ENCODE peak calls at places on chromosomes 13 and 19, in five cellular contexts. One of them, this sample, is unnamed.

GRCh38 chr19:42596391-42597071 is 1.8 kb upstream of the CEACAM8 start:
- DNase-seq in hepatic stellate cell: peak; percentile 34
- DNase-seq in stimulated activated CD8-positive, alpha-beta memory T cell treated with anti-CD3 and anti-CD28 coated beads, Interleukin-2, amount 100 ng/mL, for 48 hours: peak; percentile 4
- DNase-seq in germinal center: peak; percentile 46
- DNase-seq in stimulated activated CD4-positive, alpha-beta T cell treated with anti-CD3 and anti-CD28 coated beads, Interleukin-1b, Interleukin-23, amount 100 ng/mL, for 1 hour: no peak
- DNase-seq in this sample: peak; percentile 73

GRCh38 chr19:52590728-52591127 is 20.6 kb downstream of the ZNF701 start:
- DNase-seq in hepatic stellate cell: no peak
- DNase-seq in stimulated activated CD4-positive, alpha-beta T cell treated with anti-CD3 and anti-CD28 coated beads, Interleukin-1b, Interleukin-23, amount 100 ng/mL, for 1 hour: no peak
- DNase-seq in germinal center: no peak
- DNase-seq in stimulated activated CD8-positive, alpha-beta memory T cell treated with anti-CD3 and anti-CD28 coated beads, Interleukin-2, amount 100 ng/mL, for 48 hours: no peak
- DNase-seq in this sample: no peak

GRCh38 chr13:99484405-99484981 is 16.8 kb upstream of the TM9SF2 start:
- DNase-seq in germinal center: no peak
- DNase-seq in hepatic stellate cell: no peak
- DNase-seq in stimulated activated CD4-positive, alpha-beta T cell treated with anti-CD3 and anti-CD28 coated beads, Interleukin-1b, Interleukin-23, amount 100 ng/mL, for 1 hour: no peak
- DNase-seq in stimulated activated CD8-positive, alpha-beta memory T cell treated with anti-CD3 and anti-CD28 coated beads, Interleukin-2, amount 100 ng/mL, for 48 hours: no peak
- DNase-seq in this sample: no peak

GRCh38 chr19:38736036-38736412 is 8.2 kb downstream of the CAPN12 start:
- DNase-seq in germinal center: peak; percentile 57
- DNase-seq in stimulated activated CD8-positive, alpha-beta memory T cell treated with anti-CD3 and anti-CD28 coated beads, Interleukin-2, amount 100 ng/mL, for 48 hours: peak; percentile 52
- DNase-seq in hepatic stellate cell: no peak
- DNase-seq in stimulated activated CD4-positive, alpha-beta T cell treated with anti-CD3 and anti-CD28 coated beads, Interleukin-1b, Interleukin-23, amount 100 ng/mL, for 1 hour: no peak
- DNase-seq in this sample: peak; percentile 40

GRCh38 chr19:45130888-45131615 is 29.7 kb downstream of the NKPD1 start:
- DNase-seq in germinal center: no peak
- DNase-seq in stimulated activated CD8-positive, alpha-beta memory T cell treated with anti-CD3 and anti-CD28 coated beads, Interleukin-2, amount 100 ng/mL, for 48 hours: no peak
- DNase-seq in hepatic stellate cell: no peak
- DNase-seq in stimulated activated CD4-positive, alpha-beta T cell treated with anti-CD3 and anti-CD28 coated beads, Interleukin-1b, Interleukin-23, amount 100 ng/mL, for 1 hour: no peak
- DNase-seq in this sample: no peak

GRCh38 chr13:20492641-20493040 is 33.0 kb downstream of the CRYL1 start:
- DNase-seq in stimulated activated CD8-positive, alpha-beta memory T cell treated with anti-CD3 and anti-CD28 coated beads, Interleukin-2, amount 100 ng/mL, for 48 hours: peak; percentile 49
- DNase-seq in stimulated activated CD4-positive, alpha-beta T cell treated with anti-CD3 and anti-CD28 coated beads, Interleukin-1b, Interleukin-23, amount 100 ng/mL, for 1 hour: no peak
- DNase-seq in germinal center: no peak
- DNase-seq in hepatic stellate cell: no peak
- DNase-seq in this sample: no peak

GRCh38 chr13:94703271-94703670 is 9.1 kb downstream of the SOX21 start:
- DNase-seq in germinal center: no peak
- DNase-seq in stimulated activated CD4-positive, alpha-beta T cell treated with anti-CD3 and anti-CD28 coated beads, Interleukin-1b, Interleukin-23, amount 100 ng/mL, for 1 hour: no peak
- DNase-seq in stimulated activated CD8-positive, alpha-beta memory T cell treated with anti-CD3 and anti-CD28 coated beads, Interleukin-2, amount 100 ng/mL, for 48 hours: no peak
- DNase-seq in hepatic stellate cell: no peak
- DNase-seq in this sample: no peak

GRCh38 chr13:48161530-48162179 is 66.8 kb upstream of the MED4 start:
- DNase-seq in stimulated activated CD4-positive, alpha-beta T cell treated with anti-CD3 and anti-CD28 coated beads, Interleukin-1b, Interleukin-23, amount 100 ng/mL, for 1 hour: no peak
- DNase-seq in stimulated activated CD8-positive, alpha-beta memory T cell treated with anti-CD3 and anti-CD28 coated beads, Interleukin-2, amount 100 ng/mL, for 48 hours: no peak
- DNase-seq in germinal center: no peak
- DNase-seq in hepatic stellate cell: no peak
- DNase-seq in this sample: no peak

GRCh38 chr13:43698743-43699142 is 88.0 kb downstream of the ENOX1 start:
- DNase-seq in hepatic stellate cell: peak; percentile 5
- DNase-seq in stimulated activated CD8-positive, alpha-beta memory T cell treated with anti-CD3 and anti-CD28 coated beads, Interleukin-2, amount 100 ng/mL, for 48 hours: no peak
- DNase-seq in stimulated activated CD4-positive, alpha-beta T cell treated with anti-CD3 and anti-CD28 coated beads, Interleukin-1b, Interleukin-23, amount 100 ng/mL, for 1 hour: no peak
- DNase-seq in germinal center: no peak
- DNase-seq in this sample: no peak

GRCh38 chr13:110942248-110942981 is 27.5 kb upstream of the ANKRD10 start:
- DNase-seq in germinal center: no peak
- DNase-seq in stimulated activated CD4-positive, alpha-beta T cell treated with anti-CD3 and anti-CD28 coated beads, Interleukin-1b, Interleukin-23, amount 100 ng/mL, for 1 hour: no peak
- DNase-seq in stimulated activated CD8-positive, alpha-beta memory T cell treated with anti-CD3 and anti-CD28 coated beads, Interleukin-2, amount 100 ng/mL, for 48 hours: no peak
- DNase-seq in hepatic stellate cell: no peak
- DNase-seq in this sample: no peak

GRCh38 chr13:25833761-25834160 is 218.1 kb downstream of the SHISA2 start:
- DNase-seq in germinal center: no peak
- DNase-seq in hepatic stellate cell: no peak
- DNase-seq in stimulated activated CD8-positive, alpha-beta memory T cell treated with anti-CD3 and anti-CD28 coated beads, Interleukin-2, amount 100 ng/mL, for 48 hours: no peak
- DNase-seq in stimulated activated CD4-positive, alpha-beta T cell treated with anti-CD3 and anti-CD28 coated beads, Interleukin-1b, Interleukin-23, amount 100 ng/mL, for 1 hour: no peak
- DNase-seq in this sample: no peak

GRCh38 chr13:106651442-106651841 is 83.5 kb upstream of the ARGLU1 start:
- DNase-seq in germinal center: no peak
- DNase-seq in hepatic stellate cell: no peak
- DNase-seq in stimulated activated CD4-positive, alpha-beta T cell treated with anti-CD3 and anti-CD28 coated beads, Interleukin-1b, Interleukin-23, amount 100 ng/mL, for 1 hour: no peak
- DNase-seq in stimulated activated CD8-positive, alpha-beta memory T cell treated with anti-CD3 and anti-CD28 coated beads, Interleukin-2, amount 100 ng/mL, for 48 hours: no peak
- DNase-seq in this sample: no peak

GRCh38 chr13:101875717-101876393 is 423.4 kb downstream of the ITGBL1 start:
- DNase-seq in hepatic stellate cell: peak; percentile 0
- DNase-seq in stimulated activated CD8-positive, alpha-beta memory T cell treated with anti-CD3 and anti-CD28 coated beads, Interleukin-2, amount 100 ng/mL, for 48 hours: no peak
- DNase-seq in germinal center: no peak
- DNase-seq in stimulated activated CD4-positive, alpha-beta T cell treated with anti-CD3 and anti-CD28 coated beads, Interleukin-1b, Interleukin-23, amount 100 ng/mL, for 1 hour: no peak
- DNase-seq in this sample: no peak

GRCh38 chr13:21067794-21068193 is 6.4 kb upstream of the LATS2 start:
- DNase-seq in hepatic stellate cell: no peak
- DNase-seq in stimulated activated CD8-positive, alpha-beta memory T cell treated with anti-CD3 and anti-CD28 coated beads, Interleukin-2, amount 100 ng/mL, for 48 hours: no peak
- DNase-seq in stimulated activated CD4-positive, alpha-beta T cell treated with anti-CD3 and anti-CD28 coated beads, Interleukin-1b, Interleukin-23, amount 100 ng/mL, for 1 hour: no peak
- DNase-seq in germinal center: no peak
- DNase-seq in this sample: no peak

GRCh38 chr19:3171894-3172679 is 6.5 kb upstream of the S1PR4 start:
- DNase-seq in germinal center: no peak
- DNase-seq in stimulated activated CD4-positive, alpha-beta T cell treated with anti-CD3 and anti-CD28 coated beads, Interleukin-1b, Interleukin-23, amount 100 ng/mL, for 1 hour: no peak
- DNase-seq in stimulated activated CD8-positive, alpha-beta memory T cell treated with anti-CD3 and anti-CD28 coated beads, Interleukin-2, amount 100 ng/mL, for 48 hours: no peak
- DNase-seq in hepatic stellate cell: no peak
- DNase-seq in this sample: no peak

GRCh38 chr19:35641515-35642151 is at the start of gene ETV2:
- DNase-seq in hepatic stellate cell: peak; percentile 32
- DNase-seq in stimulated activated CD8-positive, alpha-beta memory T cell treated with anti-CD3 and anti-CD28 coated beads, Interleukin-2, amount 100 ng/mL, for 48 hours: peak; percentile 47
- DNase-seq in stimulated activated CD4-positive, alpha-beta T cell treated with anti-CD3 and anti-CD28 coated beads, Interleukin-1b, Interleukin-23, amount 100 ng/mL, for 1 hour: no peak
- DNase-seq in germinal center: peak; percentile 59
- DNase-seq in this sample: no peak

GRCh38 chr13:105598551-105598950 is 936.9 kb downstream of the EFNB2 start:
- DNase-seq in germinal center: no peak
- DNase-seq in hepatic stellate cell: no peak
- DNase-seq in stimulated activated CD4-positive, alpha-beta T cell treated with anti-CD3 and anti-CD28 coated beads, Interleukin-1b, Interleukin-23, amount 100 ng/mL, for 1 hour: no peak
- DNase-seq in stimulated activated CD8-positive, alpha-beta memory T cell treated with anti-CD3 and anti-CD28 coated beads, Interleukin-2, amount 100 ng/mL, for 48 hours: no peak
- DNase-seq in this sample: no peak

GRCh38 chr13:54078271-54078670 is 1049.7 kb downstream of the OLFM4 start:
- DNase-seq in hepatic stellate cell: no peak
- DNase-seq in stimulated activated CD8-positive, alpha-beta memory T cell treated with anti-CD3 and anti-CD28 coated beads, Interleukin-2, amount 100 ng/mL, for 48 hours: no peak
- DNase-seq in stimulated activated CD4-positive, alpha-beta T cell treated with anti-CD3 and anti-CD28 coated beads, Interleukin-1b, Interleukin-23, amount 100 ng/mL, for 1 hour: no peak
- DNase-seq in germinal center: no peak
- DNase-seq in this sample: no peak

GRCh38 chr13:41833851-41834250 is 127.1 kb downstream of the VWA8 start:
- DNase-seq in germinal center: no peak
- DNase-seq in stimulated activated CD8-positive, alpha-beta memory T cell treated with anti-CD3 and anti-CD28 coated beads, Interleukin-2, amount 100 ng/mL, for 48 hours: no peak
- DNase-seq in hepatic stellate cell: no peak
- DNase-seq in stimulated activated CD4-positive, alpha-beta T cell treated with anti-CD3 and anti-CD28 coated beads, Interleukin-1b, Interleukin-23, amount 100 ng/mL, for 1 hour: no peak
- DNase-seq in this sample: no peak

GRCh38 chr13:26557393-26558073 is at the start of gene WASF3:
- DNase-seq in hepatic stellate cell: peak; percentile 98
- DNase-seq in stimulated activated CD4-positive, alpha-beta T cell treated with anti-CD3 and anti-CD28 coated beads, Interleukin-1b, Interleukin-23, amount 100 ng/mL, for 1 hour: no peak
- DNase-seq in stimulated activated CD8-positive, alpha-beta memory T cell treated with anti-CD3 and anti-CD28 coated beads, Interleukin-2, amount 100 ng/mL, for 48 hours: peak; percentile 39
- DNase-seq in germinal center: peak; percentile 96
- DNase-seq in this sample: peak; percentile 96

GRCh38 chr13:27851481-27851880 is 59.2 kb downstream of the GSX1 start:
- DNase-seq in germinal center: no peak
- DNase-seq in hepatic stellate cell: no peak
- DNase-seq in stimulated activated CD4-positive, alpha-beta T cell treated with anti-CD3 and anti-CD28 coated beads, Interleukin-1b, Interleukin-23, amount 100 ng/mL, for 1 hour: no peak
- DNase-seq in stimulated activated CD8-positive, alpha-beta memory T cell treated with anti-CD3 and anti-CD28 coated beads, Interleukin-2, amount 100 ng/mL, for 48 hours: no peak
- DNase-seq in this sample: no peak

GRCh38 chr19:49506575-49507105 is 5.8 kb upstream of the FCGRT start:
- DNase-seq in stimulated activated CD8-positive, alpha-beta memory T cell treated with anti-CD3 and anti-CD28 coated beads, Interleukin-2, amount 100 ng/mL, for 48 hours: peak; percentile 68
- DNase-seq in hepatic stellate cell: no peak
- DNase-seq in stimulated activated CD4-positive, alpha-beta T cell treated with anti-CD3 and anti-CD28 coated beads, Interleukin-1b, Interleukin-23, amount 100 ng/mL, for 1 hour: peak; percentile 63
- DNase-seq in germinal center: peak; percentile 77
- DNase-seq in this sample: peak; percentile 56

GRCh38 chr19:11699931-11700794 is 38.6 kb downstream of the ZNF823 start:
- DNase-seq in hepatic stellate cell: peak; percentile 36
- DNase-seq in germinal center: peak; percentile 14
- DNase-seq in stimulated activated CD8-positive, alpha-beta memory T cell treated with anti-CD3 and anti-CD28 coated beads, Interleukin-2, amount 100 ng/mL, for 48 hours: no peak
- DNase-seq in stimulated activated CD4-positive, alpha-beta T cell treated with anti-CD3 and anti-CD28 coated beads, Interleukin-1b, Interleukin-23, amount 100 ng/mL, for 1 hour: no peak
- DNase-seq in this sample: peak; percentile 33

GRCh38 chr13:100828226-100828625 is 153.6 kb upstream of the TMTC4 start:
- DNase-seq in germinal center: no peak
- DNase-seq in stimulated activated CD4-positive, alpha-beta T cell treated with anti-CD3 and anti-CD28 coated beads, Interleukin-1b, Interleukin-23, amount 100 ng/mL, for 1 hour: no peak
- DNase-seq in stimulated activated CD8-positive, alpha-beta memory T cell treated with anti-CD3 and anti-CD28 coated beads, Interleukin-2, amount 100 ng/mL, for 48 hours: no peak
- DNase-seq in hepatic stellate cell: no peak
- DNase-seq in this sample: peak; percentile 68

GRCh38 chr13:35927554-35927953 is 203.6 kb downstream of the DCLK1 start:
- DNase-seq in hepatic stellate cell: no peak
- DNase-seq in germinal center: no peak
- DNase-seq in stimulated activated CD4-positive, alpha-beta T cell treated with anti-CD3 and anti-CD28 coated beads, Interleukin-1b, Interleukin-23, amount 100 ng/mL, for 1 hour: no peak
- DNase-seq in stimulated activated CD8-positive, alpha-beta memory T cell treated with anti-CD3 and anti-CD28 coated beads, Interleukin-2, amount 100 ng/mL, for 48 hours: no peak
- DNase-seq in this sample: no peak

GRCh38 chr13:30846311-30846710 is 59.8 kb upstream of the MEDAG start:
- DNase-seq in stimulated activated CD4-positive, alpha-beta T cell treated with anti-CD3 and anti-CD28 coated beads, Interleukin-1b, Interleukin-23, amount 100 ng/mL, for 1 hour: no peak
- DNase-seq in germinal center: no peak
- DNase-seq in hepatic stellate cell: no peak
- DNase-seq in stimulated activated CD8-positive, alpha-beta memory T cell treated with anti-CD3 and anti-CD28 coated beads, Interleukin-2, amount 100 ng/mL, for 48 hours: no peak
- DNase-seq in this sample: no peak

GRCh38 chr19:14072535-14073231 is at the start of gene MISP3:
- DNase-seq in hepatic stellate cell: no peak
- DNase-seq in germinal center: peak; percentile 47
- DNase-seq in stimulated activated CD8-positive, alpha-beta memory T cell treated with anti-CD3 and anti-CD28 coated beads, Interleukin-2, amount 100 ng/mL, for 48 hours: peak; percentile 42
- DNase-seq in stimulated activated CD4-positive, alpha-beta T cell treated with anti-CD3 and anti-CD28 coated beads, Interleukin-1b, Interleukin-23, amount 100 ng/mL, for 1 hour: no peak
- DNase-seq in this sample: peak; percentile 77

GRCh38 chr13:42061943-42062342 is 13.5 kb downstream of the DGKH start:
- DNase-seq in hepatic stellate cell: no peak
- DNase-seq in stimulated activated CD4-positive, alpha-beta T cell treated with anti-CD3 and anti-CD28 coated beads, Interleukin-1b, Interleukin-23, amount 100 ng/mL, for 1 hour: no peak
- DNase-seq in stimulated activated CD8-positive, alpha-beta memory T cell treated with anti-CD3 and anti-CD28 coated beads, Interleukin-2, amount 100 ng/mL, for 48 hours: no peak
- DNase-seq in germinal center: no peak
- DNase-seq in this sample: no peak

GRCh38 chr19:32674153-32674958 is 624 bp downstream of the ANKRD27 start:
- DNase-seq in stimulated activated CD4-positive, alpha-beta T cell treated with anti-CD3 and anti-CD28 coated beads, Interleukin-1b, Interleukin-23, amount 100 ng/mL, for 1 hour: no peak
- DNase-seq in germinal center: no peak
- DNase-seq in stimulated activated CD8-positive, alpha-beta memory T cell treated with anti-CD3 and anti-CD28 coated beads, Interleukin-2, amount 100 ng/mL, for 48 hours: no peak
- DNase-seq in hepatic stellate cell: no peak
- DNase-seq in this sample: peak; percentile 54

GRCh38 chr13:42001580-42001979 is 40.7 kb upstream of the VWA8 start:
- DNase-seq in stimulated activated CD8-positive, alpha-beta memory T cell treated with anti-CD3 and anti-CD28 coated beads, Interleukin-2, amount 100 ng/mL, for 48 hours: no peak
- DNase-seq in hepatic stellate cell: peak; percentile 75
- DNase-seq in germinal center: no peak
- DNase-seq in stimulated activated CD4-positive, alpha-beta T cell treated with anti-CD3 and anti-CD28 coated beads, Interleukin-1b, Interleukin-23, amount 100 ng/mL, for 1 hour: no peak
- DNase-seq in this sample: no peak

GRCh38 chr13:99689955-99690354 is 188.7 kb downstream of the TM9SF2 start:
- DNase-seq in stimulated activated CD4-positive, alpha-beta T cell treated with anti-CD3 and anti-CD28 coated beads, Interleukin-1b, Interleukin-23, amount 100 ng/mL, for 1 hour: no peak
- DNase-seq in germinal center: no peak
- DNase-seq in stimulated activated CD8-positive, alpha-beta memory T cell treated with anti-CD3 and anti-CD28 coated beads, Interleukin-2, amount 100 ng/mL, for 48 hours: no peak
- DNase-seq in hepatic stellate cell: no peak
- DNase-seq in this sample: peak; percentile 23

GRCh38 chr13:51435002-51435578 is 17.7 kb downstream of the INTS6 start:
- DNase-seq in hepatic stellate cell: no peak
- DNase-seq in stimulated activated CD4-positive, alpha-beta T cell treated with anti-CD3 and anti-CD28 coated beads, Interleukin-1b, Interleukin-23, amount 100 ng/mL, for 1 hour: no peak
- DNase-seq in germinal center: no peak
- DNase-seq in stimulated activated CD8-positive, alpha-beta memory T cell treated with anti-CD3 and anti-CD28 coated beads, Interleukin-2, amount 100 ng/mL, for 48 hours: no peak
- DNase-seq in this sample: no peak

GRCh38 chr19:30226464-30227070 is 145.6 kb upstream of the ZNF536 start:
- DNase-seq in stimulated activated CD8-positive, alpha-beta memory T cell treated with anti-CD3 and anti-CD28 coated beads, Interleukin-2, amount 100 ng/mL, for 48 hours: no peak
- DNase-seq in stimulated activated CD4-positive, alpha-beta T cell treated with anti-CD3 and anti-CD28 coated beads, Interleukin-1b, Interleukin-23, amount 100 ng/mL, for 1 hour: no peak
- DNase-seq in germinal center: no peak
- DNase-seq in hepatic stellate cell: no peak
- DNase-seq in this sample: peak; percentile 85